ENCODE peak calls at places on chromosome 13, in seven cellular contexts. H is T-helper 1 cell, G is HS-5, C is HepG2, R is AG10803, I is HCT116, B is omental fat pad. L is an unnamed sample.

GRCh38 chr13:106109391-106109791 is 426.1 kb downstream of the EFNB2 start:
- DNase-seq in C (no peak), G (no peak), H (no peak), B (no peak), I (no peak), R (peak), L (peak)

GRCh38 chr13:40186636-40187323 is 479.7 kb downstream of the FOXO1 start:
- DNase-seq in B (no peak), R (no peak), I (no peak), G (no peak), C (no peak), H (no peak), L (no peak)

GRCh38 chr13:51826606-51827005 is 18.4 kb downstream of the TMEM272 start:
- DNase-seq in R (no peak), G (no peak), B (no peak), I (no peak), C (no peak), H (no peak), L (no peak)

GRCh38 chr13:113654591-113655357 is 3.2 kb downstream of the ATP4B start:
- DNase-seq in H (no peak), G (no peak), C (no peak), B (no peak), I (no peak), R (no peak), L (no peak)

GRCh38 chr13:72290962-72291681 is 424.1 kb upstream of the DACH1 start:
- DNase-seq in G (peak), H (no peak), R (peak), I (peak), B (no peak), C (no peak), L (peak)

GRCh38 chr13:25037057-25037813 is 58.7 kb upstream of the PABPC3 start:
- DNase-seq in R (peak), I (peak), C (peak), B (no peak), G (no peak), H (peak), L (peak)

GRCh38 chr13:20489185-20489820 is 36.4 kb downstream of the CRYL1 start:
- DNase-seq in R (no peak), H (no peak), C (no peak), G (no peak), B (no peak), I (peak), L (no peak)

GRCh38 chr13:113548171-113548641 is 36.3 kb upstream of the TFDP1 start:
- DNase-seq in G (no peak), B (no peak), C (no peak), R (peak), H (no peak), I (no peak), L (no peak)

GRCh38 chr13:61148691-61149332 is 266.8 kb downstream of the PCDH20 start:
- DNase-seq in G (no peak), C (no peak), H (no peak), B (no peak), R (no peak), I (no peak), L (no peak)

GRCh38 chr13:51959773-51960172 is 51.5 kb downstream of the ATP7B start:
- DNase-seq in C (no peak), G (no peak), I (no peak), R (no peak), H (no peak), B (no peak), L (no peak)

GRCh38 chr13:51148952-51149573 is 38.0 kb upstream of the C13orf42 start:
- DNase-seq in R (peak), B (no peak), G (no peak), I (peak), H (no peak), C (no peak), L (no peak)

GRCh38 chr13:45341799-45342584 is 1.0 kb upstream of the TPT1 start:
- DNase-seq in I (no peak), C (no peak), B (no peak), H (no peak), R (peak), G (no peak), L (no peak)

GRCh38 chr13:96898855-96899254 is 95.4 kb downstream of the OXGR1 start:
- DNase-seq in R (peak), C (no peak), H (no peak), G (no peak), B (no peak), I (no peak), L (no peak)

GRCh38 chr13:105502193-105502592 is 1033.3 kb downstream of the EFNB2 start:
- DNase-seq in H (no peak), B (no peak), R (no peak), G (no peak), I (no peak), C (no peak), L (no peak)

GRCh38 chr13:80361883-80362327 is 21.0 kb upstream of the SPRY2 start:
- DNase-seq in C (peak), B (no peak), I (no peak), R (no peak), G (no peak), H (no peak), L (no peak)

GRCh38 chr13:41651413-41652068 is 194.2 kb downstream of the RGCC start:
- DNase-seq in B (no peak), R (peak), C (no peak), H (no peak), I (no peak), G (no peak), L (no peak)

GRCh38 chr13:59823495-59823894 is 340.2 kb downstream of the DIAPH3 start:
- DNase-seq in G (peak), B (no peak), C (no peak), H (no peak), R (peak), I (no peak), L (peak)

GRCh38 chr13:95281258-95281602 is 20.0 kb downstream of the ABCC4 start:
- DNase-seq in I (no peak), C (no peak), G (no peak), B (no peak), H (no peak), R (peak), L (no peak)

GRCh38 chr13:44575741-44576395 is at the start of gene TSC22D1:
- DNase-seq in G (no peak), R (peak), C (no peak), B (no peak), H (peak), I (no peak), L (no peak)

GRCh38 chr13:51729853-51730553 is 74.0 kb downstream of the DHRS12 start:
- DNase-seq in H (no peak), G (no peak), C (peak), I (no peak), B (no peak), R (peak), L (no peak)

GRCh38 chr13:99417151-99417820 is 84.0 kb upstream of the TM9SF2 start:
- DNase-seq in B (no peak), R (no peak), G (no peak), I (no peak), C (no peak), H (no peak), L (no peak)

GRCh38 chr13:52001120-52001731 is 10.0 kb downstream of the ATP7B start:
- DNase-seq in G (no peak), I (peak), B (no peak), R (peak), H (no peak), C (peak), L (no peak)